ENCODE peak calls at places on chromosomes 12 and 14, in nine cellular contexts. R, Q, U, J, D, T, O, X and P are unnamed samples.

GRCh38 chr12:82687020-82687951 is 580 bp downstream of the TMTC2 start:
- DNase-seq in R (peak), Q (peak), U (peak), J (no peak), D (peak), T (peak), O (no peak), X (peak), P (no peak)

GRCh38 chr12:75334384-75335030 is at the start of gene GLIPR1L1:
- DNase-seq in R (peak), Q (peak), U (peak), J (peak), D (peak), T (peak), O (peak), X (peak), P (peak)

GRCh38 chr12:54611715-54612116 is 23.0 kb downstream of the LACRT start:
- DNase-seq in R (no peak), Q (no peak), U (no peak), J (no peak), D (no peak), T (no peak), O (no peak), X (no peak), P (no peak)

GRCh38 chr12:67091204-67091603 is 178.0 kb upstream of the CAND1 start:
- DNase-seq in R (no peak), Q (no peak), U (no peak), J (no peak), D (no peak), T (no peak), O (no peak), X (peak), P (peak)

GRCh38 chr12:213527-213932 is 427 bp downstream of the SLC6A12 start:
- DNase-seq in R (no peak), Q (no peak), U (no peak), J (no peak), D (no peak), T (no peak), O (no peak), X (no peak), P (no peak)

GRCh38 chr14:75289840-75290388 is 11.3 kb downstream of the FOS start:
- DNase-seq in R (no peak), Q (no peak), U (no peak), J (no peak), D (no peak), T (no peak), O (no peak), X (no peak), P (no peak)

GRCh38 chr12:64687816-64688599 is 71.2 kb downstream of the GNS start:
- DNase-seq in R (peak), Q (no peak), U (no peak), J (no peak), D (no peak), T (peak), O (no peak), X (no peak), P (no peak)

GRCh38 chr12:26058818-26059217 is 66.0 kb downstream of the BHLHE41 start:
- DNase-seq in R (no peak), Q (no peak), U (no peak), J (no peak), D (no peak), T (peak), O (no peak), X (no peak), P (no peak)

GRCh38 chr14:49623941-49624806 is 3.6 kb downstream of the MGAT2 start:
- DNase-seq in R (no peak), Q (no peak), U (peak), J (no peak), D (peak), T (peak), O (no peak), X (peak), P (no peak)

GRCh38 chr12:11513288-11513687 is 117.9 kb upstream of the PRB2 start:
- DNase-seq in R (no peak), Q (no peak), U (peak), J (no peak), D (peak), T (no peak), O (no peak), X (no peak), P (no peak)

GRCh38 chr14:105884808-105885281 is 358.5 kb downstream of the TMEM121 start:
- DNase-seq in R (no peak), Q (no peak), U (no peak), J (no peak), D (no peak), T (no peak), O (no peak), X (no peak), P (no peak)

GRCh38 chr12:95975491-95975890 is 20.7 kb downstream of the HAL start:
- DNase-seq in R (no peak), Q (no peak), U (no peak), J (no peak), D (no peak), T (no peak), O (no peak), X (no peak), P (no peak)

GRCh38 chr12:14390885-14391530 is 25.5 kb downstream of the ATF7IP start:
- DNase-seq in R (no peak), Q (no peak), U (no peak), J (no peak), D (no peak), T (no peak), O (no peak), X (no peak), P (no peak)

GRCh38 chr12:14394317-14395058 is 29.0 kb downstream of the ATF7IP start:
- DNase-seq in R (peak), Q (peak), U (peak), J (peak), D (peak), T (peak), O (no peak), X (peak), P (peak)

GRCh38 chr12:14393736-14394135 is 28.3 kb downstream of the ATF7IP start:
- DNase-seq in R (no peak), Q (no peak), U (peak), J (no peak), D (no peak), T (no peak), O (no peak), X (no peak), P (no peak)

GRCh38 chr12:14396071-14396470 is 30.6 kb downstream of the ATF7IP start:
- DNase-seq in R (peak), Q (no peak), U (no peak), J (no peak), D (peak), T (no peak), O (no peak), X (peak), P (no peak)

GRCh38 chr12:14395059-14395778 is 29.7 kb downstream of the ATF7IP start:
- DNase-seq in R (no peak), Q (no peak), U (no peak), J (no peak), D (peak), T (no peak), O (no peak), X (no peak), P (no peak)
- TF ChIP-seq CTCF in R (no peak), Q (no peak), U (no peak), J (no peak), D (peak), T (no peak), O (no peak), X (no peak), P (no peak)

DNA sequence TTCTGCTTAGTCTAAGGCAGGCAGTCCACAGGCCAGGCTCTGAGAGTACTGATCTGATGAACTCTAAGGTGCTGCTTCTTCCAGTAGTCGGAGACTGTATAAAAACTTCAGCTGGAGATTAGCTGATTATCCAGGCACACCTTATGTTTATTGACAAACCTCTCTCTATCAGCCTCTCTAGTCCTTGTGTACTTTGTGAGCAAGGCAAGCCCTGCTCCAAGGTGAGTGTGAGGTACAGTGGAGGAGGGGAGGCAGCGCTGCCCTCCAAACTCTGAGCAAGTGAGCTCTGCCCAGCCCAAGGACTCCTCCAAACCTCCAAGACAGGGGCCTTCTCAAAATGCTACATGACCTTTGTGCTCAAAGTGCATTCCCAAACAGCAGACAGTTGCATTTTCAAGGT is 95.9 kb upstream of the CDKN3 start:
- DNase-seq in R (no peak), Q (no peak), U (no peak), J (no peak), D (no peak), T (no peak), O (no peak), X (peak), P (no peak)
- TF ChIP-seq CTCF in R (no peak), Q (no peak), U (no peak), J (no peak), D (no peak), T (no peak), O (no peak), X (no peak), P (no peak)

DNA sequence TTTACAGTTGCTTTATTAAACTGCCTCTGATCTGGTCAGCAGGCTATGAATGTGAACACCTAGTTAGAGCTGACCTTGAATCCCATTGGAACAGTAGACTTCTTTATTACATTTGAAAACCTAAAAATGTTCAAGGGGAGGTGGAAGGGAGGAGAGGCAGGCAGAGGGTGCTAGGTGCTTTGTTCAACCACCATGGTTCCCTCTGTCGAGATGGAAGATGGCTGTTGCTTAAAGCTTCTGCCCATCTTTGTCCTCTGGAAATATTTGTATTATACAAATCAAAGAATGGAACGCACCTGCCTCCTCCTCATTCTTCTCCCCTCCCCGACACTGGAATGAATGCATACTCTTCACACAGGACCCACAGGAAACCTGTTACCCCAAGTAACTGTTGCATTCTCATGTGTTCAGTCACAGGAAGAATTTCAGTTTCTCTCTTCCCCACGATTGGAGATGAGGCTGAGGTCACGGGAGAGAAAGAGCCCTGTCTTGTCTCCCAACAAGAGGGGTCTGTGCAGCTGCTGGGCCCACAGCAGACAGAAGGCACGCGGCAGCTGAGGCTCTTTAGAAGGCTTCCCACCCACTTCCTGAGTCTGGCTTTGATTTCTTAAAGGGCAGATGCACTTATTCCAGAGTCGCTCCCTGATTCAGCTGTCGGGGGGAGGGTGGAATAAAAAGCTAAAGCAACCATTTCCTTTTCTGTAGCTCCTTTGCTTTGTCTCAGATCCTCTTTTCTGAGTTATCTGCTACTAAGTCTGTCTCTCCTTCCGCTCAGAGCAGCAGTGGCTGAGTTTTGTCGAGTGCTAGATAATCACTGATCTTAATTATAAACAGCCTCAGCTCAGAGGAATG is 217.9 kb upstream of the BTG1 start:
- DNase-seq in R (peak), Q (no peak), U (no peak), J (no peak), D (peak), T (peak), O (no peak), X (peak), P (no peak)
- TF ChIP-seq CTCF in R (no peak), Q (no peak), U (no peak), J (no peak), D (no peak), T (no peak), O (no peak), X (no peak), P (no peak)

GRCh38 chr12:116426391-116427136 is 132.6 kb upstream of the MAP1LC3B2 start:
- DNase-seq in R (no peak), Q (peak), U (peak), J (peak), D (no peak), T (peak), O (peak), X (peak), P (peak)
- TF ChIP-seq CTCF in R (no peak), Q (no peak), U (no peak), J (peak), D (no peak), T (peak), O (peak), X (peak), P (peak)